ENCODE peak calls at places on chromosomes 2 and 18, in eight cellular contexts. W is PC-3, V is IMR-90, Z is suprapubic skin, U is Calu3, E is nephron progenitor cell, S is fibroblast of the aortic adventitia, L is neural crest cell. D is an unnamed sample.

GRCh38 chr18:13531681-13532325 is 194.6 kb downstream of the FAM210A start:
- DNase-seq in W (no peak), V (no peak), Z (no peak), U (no peak), E (no peak), S (no peak), L (no peak), D (no peak)

GRCh38 chr2:61793389-61793836 is 60.4 kb downstream of the FAM161A start:
- DNase-seq in W (peak), V (peak), Z (peak), U (peak), E (peak), S (peak), L (peak), D (peak)

GRCh38 chr2:192551760-192552159 is 357.0 kb upstream of the TMEFF2 start:
- DNase-seq in W (no peak), V (no peak), Z (no peak), U (no peak), E (no peak), S (no peak), L (no peak), D (no peak)

GRCh38 chr18:75130591-75131274 is 78.2 kb downstream of the PTGR3 start:
- DNase-seq in W (peak), V (peak), Z (peak), U (no peak), E (no peak), S (peak), L (no peak), D (no peak)

GRCh38 chr2:179355881-179356280 is 91.2 kb upstream of the SESTD1 start:
- DNase-seq in W (no peak), V (peak), Z (no peak), U (no peak), E (no peak), S (peak), L (no peak), D (no peak)

GRCh38 chr2:86072271-86072858 is 33.3 kb downstream of the POLR1A start:
- DNase-seq in W (no peak), V (no peak), Z (no peak), U (no peak), E (peak), S (peak), L (no peak), D (no peak)

GRCh38 chr2:230929381-230930148 is 4.5 kb upstream of the GPR55 start:
- DNase-seq in W (no peak), V (no peak), Z (peak), U (no peak), E (no peak), S (no peak), L (no peak), D (no peak)

GRCh38 chr2:67565761-67566160 is 168.6 kb downstream of the ETAA1 start:
- DNase-seq in W (peak), V (peak), Z (no peak), U (peak), E (no peak), S (peak), L (no peak), D (no peak)

GRCh38 chr2:88683160-88684021 is 8.1 kb upstream of the RPIA start:
- DNase-seq in W (no peak), V (no peak), Z (no peak), U (no peak), E (no peak), S (no peak), L (no peak), D (no peak)

GRCh38 chr2:136916131-136916530 is 150.8 kb downstream of the THSD7B start:
- DNase-seq in W (no peak), V (no peak), Z (no peak), U (no peak), E (no peak), S (no peak), L (no peak), D (no peak)

GRCh38 chr2:226273440-226273839 is 526.2 kb downstream of the IRS1 start:
- DNase-seq in W (peak), V (peak), Z (no peak), U (no peak), E (no peak), S (no peak), L (no peak), D (no peak)

GRCh38 chr2:47653909-47654789 is 128.8 kb upstream of the MSH6 start:
- DNase-seq in W (peak), V (peak), Z (no peak), U (peak), E (peak), S (no peak), L (peak), D (peak)

GRCh38 chr18:10488022-10488421 is 33.6 kb downstream of the APCDD1 start:
- DNase-seq in W (no peak), V (peak), Z (no peak), U (no peak), E (no peak), S (peak), L (no peak), D (no peak)

GRCh38 chr18:10495936-10496335 is 29.9 kb upstream of the NAPG start:
- DNase-seq in W (no peak), V (no peak), Z (no peak), U (no peak), E (no peak), S (no peak), L (no peak), D (no peak)

GRCh38 chr18:10487161-10487560 is 32.7 kb downstream of the APCDD1 start:
- DNase-seq in W (no peak), V (no peak), Z (no peak), U (no peak), E (no peak), S (no peak), L (no peak), D (no peak)

GRCh38 chr18:10485475-10485874 is 31.0 kb downstream of the APCDD1 start:
- DNase-seq in W (no peak), V (no peak), Z (no peak), U (no peak), E (no peak), S (no peak), L (no peak), D (no peak)

DNA sequence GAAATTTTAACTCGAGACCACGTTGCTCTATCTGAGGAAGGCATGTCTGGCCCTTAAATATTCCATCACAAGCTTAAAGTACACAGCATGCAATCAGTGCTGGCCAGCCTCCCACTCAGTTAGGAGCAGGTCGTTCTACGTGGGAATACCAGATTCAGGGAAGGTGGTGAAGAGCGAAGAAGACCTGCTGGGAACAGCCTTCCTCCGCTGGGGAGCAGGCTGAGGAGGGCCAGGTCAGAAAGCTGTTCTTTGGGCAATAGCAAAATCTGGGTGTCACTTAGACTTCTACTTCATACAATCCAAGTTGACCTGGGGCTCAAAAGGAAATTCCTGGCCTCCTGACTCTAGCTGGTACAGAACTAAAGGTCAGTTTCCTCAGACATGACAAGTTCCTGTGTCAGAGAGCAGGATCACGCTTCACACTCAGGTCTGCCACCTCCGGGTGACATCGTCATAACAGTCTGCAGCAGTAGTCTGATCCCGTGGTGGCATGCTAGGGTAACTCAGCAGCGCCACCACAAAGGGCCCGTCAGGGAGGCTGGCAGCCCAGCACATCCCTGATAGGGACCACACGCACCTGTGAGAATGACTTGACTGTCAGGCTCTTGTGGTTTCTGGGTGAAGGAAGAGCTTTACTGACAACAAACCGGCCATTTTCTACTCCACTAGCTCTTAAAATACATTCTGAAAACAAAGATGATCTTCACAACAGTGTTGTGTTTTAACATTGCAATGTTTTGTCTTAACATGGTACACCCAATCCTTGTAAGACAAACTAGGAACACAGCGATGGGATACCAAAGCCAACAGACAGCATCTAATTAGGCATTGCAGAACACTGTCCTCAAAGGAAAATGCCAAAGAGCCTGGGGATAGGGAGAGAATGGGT is 35.2 kb upstream of the NAPG start:
- DNase-seq in W (peak), V (no peak), Z (no peak), U (peak), E (no peak), S (no peak), L (no peak), D (no peak)
- TF ChIP-seq CTCF in W (peak), V (no peak), Z (no peak), U (peak), E (no peak), S (no peak), L (peak), D (peak)

GRCh38 chr2:71962350-71962749 is 185.3 kb downstream of the CYP26B1 start:
- DNase-seq in W (no peak), V (no peak), Z (no peak), U (no peak), E (no peak), S (no peak), L (no peak), D (no peak)

GRCh38 chr2:71959494-71959893 is 188.2 kb downstream of the CYP26B1 start:
- DNase-seq in W (no peak), V (no peak), Z (no peak), U (no peak), E (no peak), S (no peak), L (no peak), D (no peak)

GRCh38 chr2:71961289-71962027 is 186.2 kb downstream of the CYP26B1 start:
- DNase-seq in W (no peak), V (no peak), Z (no peak), U (no peak), E (no peak), S (no peak), L (no peak), D (no peak)

GRCh38 chr2:71965530-71965929 is 182.1 kb downstream of the CYP26B1 start:
- DNase-seq in W (no peak), V (no peak), Z (no peak), U (no peak), E (no peak), S (no peak), L (no peak), D (no peak)

DNA sequence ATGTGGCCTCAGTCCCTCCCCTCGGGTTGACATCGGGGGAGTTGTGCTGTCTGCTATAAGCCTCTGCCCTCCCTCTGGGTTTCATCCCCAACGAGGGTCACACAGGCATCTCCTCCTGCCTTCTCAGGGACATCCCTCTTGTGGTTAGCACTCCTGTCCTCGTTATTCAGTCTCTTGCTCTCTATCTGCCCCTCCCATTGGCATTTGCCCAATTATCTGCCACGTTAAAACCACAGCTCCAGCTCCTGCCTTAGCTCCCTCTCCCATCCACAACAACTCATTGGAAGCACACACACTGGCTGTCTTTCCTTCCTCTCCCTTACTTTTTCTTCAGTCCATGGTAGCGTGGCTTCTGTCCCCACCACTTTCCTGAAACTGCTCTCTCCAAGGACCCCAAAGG is 184.4 kb downstream of the CYP26B1 start:
- DNase-seq in W (peak), V (no peak), Z (no peak), U (no peak), E (no peak), S (peak), L (no peak), D (no peak)
- TF ChIP-seq CTCF in W (no peak), V (no peak), Z (no peak), U (no peak), E (no peak), S (no peak), L (no peak), D (no peak)

DNA sequence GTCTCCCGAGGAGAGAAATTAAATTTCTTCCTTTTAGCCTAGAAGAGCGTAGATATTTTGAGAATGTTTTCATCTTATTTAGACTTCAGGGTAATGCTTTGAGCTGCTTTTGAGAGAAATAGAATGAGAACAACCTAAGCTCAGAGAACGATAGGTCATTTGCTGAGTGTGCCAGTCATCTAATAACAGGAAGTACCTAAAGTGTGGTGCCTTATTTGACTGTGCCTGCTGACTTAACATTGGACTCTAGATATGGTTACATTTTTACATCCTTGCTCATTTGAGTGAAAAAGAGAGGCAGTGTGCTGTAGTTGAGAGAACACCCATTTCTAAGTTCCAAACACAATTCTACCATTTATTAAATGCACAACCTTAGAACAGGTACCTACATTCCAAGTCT is 651.3 kb downstream of the STK39 start:
- DNase-seq in W (no peak), V (no peak), Z (no peak), U (no peak), E (no peak), S (no peak), L (no peak), D (no peak)
- TF ChIP-seq CTCF in W (no peak), V (no peak), Z (no peak), U (no peak), E (no peak), S (no peak), L (no peak), D (no peak)

DNA sequence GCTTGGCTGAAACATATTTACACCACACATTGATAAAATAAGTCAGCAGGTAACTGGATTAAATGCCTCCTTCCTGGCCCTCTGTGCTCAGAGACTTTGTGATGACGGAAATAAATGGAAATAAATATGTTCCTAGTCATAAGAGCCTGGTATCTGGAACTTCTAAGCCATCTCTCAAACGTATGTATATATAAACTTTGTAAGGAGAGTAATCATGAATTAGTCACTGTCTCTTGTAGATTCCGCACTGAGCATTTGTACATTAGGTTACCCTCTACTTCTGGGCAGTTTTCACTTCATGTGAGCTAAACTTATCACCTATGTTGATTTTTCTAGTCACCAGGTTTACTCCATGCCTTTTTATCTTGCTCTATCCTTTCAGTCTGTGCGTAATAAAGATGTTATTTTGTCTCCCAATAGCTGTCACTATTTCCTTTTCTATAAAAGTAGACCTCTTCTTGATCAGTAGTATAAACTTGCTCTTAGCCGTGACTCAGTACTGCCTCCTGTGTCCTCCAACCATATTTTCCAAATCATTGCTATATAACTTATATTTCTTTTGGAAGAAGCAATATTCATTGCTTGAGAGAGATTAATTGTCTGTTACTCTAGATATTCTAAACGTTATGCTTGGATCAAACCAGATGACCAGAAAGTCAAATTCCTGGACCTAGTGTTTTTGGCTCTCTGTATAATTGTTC is 53.2 kb downstream of the FEZ2 start:
- DNase-seq in W (peak), V (peak), Z (no peak), U (no peak), E (no peak), S (no peak), L (no peak), D (no peak)
- TF ChIP-seq CTCF in W (peak), V (peak), Z (no peak), U (no peak), E (no peak), S (peak), L (peak), D (peak)

DNA sequence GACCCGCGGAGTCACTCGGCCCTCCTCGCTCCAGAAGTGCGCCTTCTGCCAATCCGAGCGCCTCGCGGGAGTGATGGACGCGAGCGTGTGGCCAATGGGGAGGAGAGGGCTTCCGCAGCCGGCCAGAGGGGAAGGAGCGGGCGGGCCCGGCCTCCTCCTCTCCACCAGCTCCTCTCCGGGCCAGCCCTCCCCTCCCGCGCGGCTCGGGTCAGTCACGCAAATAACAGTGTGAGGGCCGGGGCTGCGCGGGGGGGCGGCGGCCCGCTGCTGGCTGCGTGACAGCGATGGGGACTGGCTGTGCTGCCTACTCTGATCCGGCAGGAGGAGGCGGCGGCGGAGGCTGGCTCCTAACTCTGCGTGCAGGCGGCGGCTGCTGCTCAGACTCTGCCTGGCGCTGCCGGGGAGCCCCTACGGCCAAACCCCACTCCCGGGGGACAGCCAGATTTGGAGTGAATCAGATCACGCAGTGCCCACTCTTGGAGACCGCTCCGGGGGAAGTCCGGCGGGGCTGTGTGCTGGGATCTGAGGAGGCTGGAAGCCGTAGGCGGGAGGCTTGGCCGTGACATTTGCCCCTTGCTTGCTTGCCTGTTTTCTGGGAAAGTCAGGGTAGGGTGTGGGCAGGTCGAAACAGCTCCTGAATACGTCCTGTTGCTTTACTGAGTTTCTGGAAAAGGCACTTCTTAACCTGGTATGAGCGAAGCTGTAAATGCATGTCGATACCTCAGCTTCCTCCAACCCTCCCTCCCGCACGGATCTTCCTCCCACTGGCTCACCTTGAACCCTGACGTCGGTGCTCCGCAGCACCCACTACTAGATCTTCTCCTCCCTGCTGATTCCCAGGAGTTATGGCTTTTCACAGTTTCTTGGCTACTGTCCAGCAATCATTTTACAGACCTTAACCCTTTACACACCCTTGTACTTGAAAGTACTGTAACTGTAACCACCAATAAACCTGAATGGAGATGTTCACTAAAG is 97.9 kb upstream of the SERTAD2 start:
- DNase-seq in W (peak), V (peak), Z (peak), U (peak), E (no peak), S (peak), L (peak), D (no peak)
- TF ChIP-seq CTCF in W (peak), V (peak), Z (peak), U (no peak), E (peak), S (peak), L (peak), D (peak)

D was measured in progenitor cell of endocrine pancreas.